ENCODE peak calls at places on chromosomes 3 and 15, in ten cellular contexts. M, B, A, Y, D, I, H, X, U and E are unnamed samples.

GRCh38 chr3:107705046-107705445 is 182.3 kb downstream of the BBX start:
- DNase-seq in M (no peak), B (no peak), A (no peak), Y (no peak), D (no peak), I (no peak), H (no peak), X (no peak), U (no peak), E (no peak)

GRCh38 chr3:53173107-53173506 is 12.1 kb downstream of the PRKCD start:
- DNase-seq in M (no peak), B (no peak), A (no peak), Y (no peak), D (no peak), I (peak), H (no peak), X (no peak), U (no peak), E (no peak)

GRCh38 chr15:75884041-75884440 is 19.6 kb upstream of the FBXO22 start:
- DNase-seq in M (no peak), B (no peak), A (no peak), Y (no peak), D (no peak), I (no peak), H (no peak), X (no peak), U (no peak), E (no peak)

GRCh38 chr3:140242818-140243276 is 307.9 kb downstream of the CLSTN2 start:
- DNase-seq in M (no peak), B (no peak), A (peak), Y (no peak), D (no peak), I (peak), H (no peak), X (no peak), U (no peak), E (no peak)

GRCh38 chr3:122975924-122976293 is 51.7 kb downstream of the SEMA5B start:
- DNase-seq in M (peak), B (no peak), A (no peak), Y (no peak), D (no peak), I (no peak), H (no peak), X (peak), U (no peak), E (no peak)

GRCh38 chr3:32238027-32238815 is at the start of gene CMTM8:
- DNase-seq in M (peak), B (peak), A (no peak), Y (no peak), D (peak), I (peak), H (peak), X (peak), U (peak), E (peak)

GRCh38 chr15:48802867-48803266 is 8.0 kb downstream of the CEP152 start:
- DNase-seq in M (no peak), B (no peak), A (peak), Y (no peak), D (no peak), I (no peak), H (no peak), X (no peak), U (no peak), E (no peak)

GRCh38 chr3:30342319-30343060 is 263.9 kb upstream of the TGFBR2 start:
- DNase-seq in M (peak), B (no peak), A (peak), Y (no peak), D (no peak), I (no peak), H (no peak), X (no peak), U (no peak), E (peak)

GRCh38 chr15:47908950-47909670 is 191.8 kb downstream of the SEMA6D start:
- DNase-seq in M (no peak), B (no peak), A (no peak), Y (no peak), D (no peak), I (no peak), H (no peak), X (no peak), U (no peak), E (no peak)

GRCh38 chr3:12116892-12117291 is 41.8 kb downstream of the TIMP4 start:
- DNase-seq in M (no peak), B (no peak), A (no peak), Y (no peak), D (no peak), I (no peak), H (no peak), X (no peak), U (no peak), E (no peak)

GRCh38 chr3:130992344-130992743 is 34.3 kb downstream of the ASTE1 start:
- DNase-seq in M (no peak), B (no peak), A (no peak), Y (no peak), D (no peak), I (no peak), H (no peak), X (no peak), U (no peak), E (no peak)

GRCh38 chr3:39264053-39264452 is 15.8 kb downstream of the CX3CR1 start:
- DNase-seq in M (no peak), B (no peak), A (no peak), Y (no peak), D (no peak), I (no peak), H (no peak), X (no peak), U (no peak), E (no peak)

GRCh38 chr15:68617777-68618176 is 39.0 kb downstream of the CORO2B start:
- DNase-seq in M (no peak), B (no peak), A (no peak), Y (no peak), D (no peak), I (no peak), H (no peak), X (no peak), U (no peak), E (no peak)

GRCh38 chr15:34338347-34338746 is 766 bp upstream of the SLC12A6 start:
- DNase-seq in M (no peak), B (no peak), A (no peak), Y (no peak), D (no peak), I (no peak), H (peak), X (no peak), U (no peak), E (no peak)

GRCh38 chr3:159821148-159821547 is 167.5 kb upstream of the IL12A start:
- DNase-seq in M (no peak), B (no peak), A (peak), Y (no peak), D (no peak), I (no peak), H (no peak), X (no peak), U (no peak), E (no peak)

GRCh38 chr3:101950510-101950909 is 101.2 kb downstream of the NFKBIZ start:
- DNase-seq in M (peak), B (no peak), A (peak), Y (no peak), D (no peak), I (no peak), H (no peak), X (no peak), U (no peak), E (no peak)

GRCh38 chr15:90259524-90259923 is 5.9 kb upstream of the NGRN start:
- DNase-seq in M (no peak), B (no peak), A (peak), Y (no peak), D (no peak), I (no peak), H (no peak), X (no peak), U (no peak), E (no peak)

GRCh38 chr3:100063929-100064461 is 50.3 kb downstream of the FILIP1L start:
- DNase-seq in M (no peak), B (no peak), A (no peak), Y (no peak), D (no peak), I (no peak), H (no peak), X (no peak), U (no peak), E (no peak)

GRCh38 chr3:141556034-141556433 is 69.2 kb downstream of the RASA2 start:
- DNase-seq in M (peak), B (no peak), A (peak), Y (no peak), D (no peak), I (no peak), H (no peak), X (no peak), U (no peak), E (no peak)

GRCh38 chr3:42012935-42013651 is 51.2 kb upstream of the ULK4 start:
- DNase-seq in M (peak), B (peak), A (no peak), Y (no peak), D (peak), I (peak), H (peak), X (peak), U (peak), E (peak)

GRCh38 chr3:133393691-133394474 is 6.0 kb upstream of the BFSP2 start:
- DNase-seq in M (no peak), B (no peak), A (no peak), Y (no peak), D (no peak), I (no peak), H (no peak), X (no peak), U (no peak), E (no peak)

GRCh38 chr3:29503969-29504368 is 223.1 kb downstream of the RBMS3 start:
- DNase-seq in M (no peak), B (no peak), A (no peak), Y (no peak), D (no peak), I (no peak), H (no peak), X (no peak), U (no peak), E (no peak)

GRCh38 chr15:65940618-65940909 is 71.3 kb downstream of the RAB11A start:
- DNase-seq in M (no peak), B (no peak), A (peak), Y (no peak), D (no peak), I (no peak), H (no peak), X (no peak), U (no peak), E (peak)

GRCh38 chr15:70512772-70513362 is 250.5 kb downstream of the UACA start:
- DNase-seq in M (peak), B (peak), A (peak), Y (peak), D (peak), I (no peak), H (peak), X (peak), U (no peak), E (peak)

GRCh38 chr15:91113036-91113435 is 13.0 kb downstream of the SV2B start:
- DNase-seq in M (no peak), B (no peak), A (no peak), Y (no peak), D (no peak), I (no peak), H (no peak), X (no peak), U (no peak), E (no peak)

GRCh38 chr3:112390783-112391641 is 58.1 kb downstream of the CD200 start:
- DNase-seq in M (no peak), B (no peak), A (peak), Y (peak), D (peak), I (no peak), H (peak), X (no peak), U (no peak), E (peak)

GRCh38 chr15:88048237-88048636 is 208.3 kb downstream of the NTRK3 start:
- DNase-seq in M (no peak), B (no peak), A (no peak), Y (no peak), D (no peak), I (no peak), H (no peak), X (no peak), U (no peak), E (no peak)

GRCh38 chr3:119427669-119428068 is 35.7 kb downstream of the TMEM39A start:
- DNase-seq in M (no peak), B (no peak), A (no peak), Y (no peak), D (no peak), I (no peak), H (no peak), X (no peak), U (no peak), E (no peak)

GRCh38 chr3:161104561-161105551 is at the start of gene B3GALNT1:
- DNase-seq in M (peak), B (peak), A (peak), Y (no peak), D (peak), I (peak), H (peak), X (no peak), U (no peak), E (peak)

GRCh38 chr3:113676252-113676651 is 20.2 kb downstream of the USF3 start:
- DNase-seq in M (no peak), B (no peak), A (no peak), Y (no peak), D (no peak), I (no peak), H (no peak), X (no peak), U (no peak), E (no peak)

GRCh38 chr3:113111308-113111707 is 100.0 kb upstream of the BOC start:
- DNase-seq in M (peak), B (no peak), A (peak), Y (no peak), D (no peak), I (no peak), H (peak), X (peak), U (no peak), E (peak)

GRCh38 chr3:127665586-127665985 is 7.2 kb upstream of the ABTB1 start:
- DNase-seq in M (no peak), B (no peak), A (no peak), Y (no peak), D (no peak), I (no peak), H (no peak), X (no peak), U (no peak), E (no peak)

GRCh38 chr15:72281713-72282112 is 9.4 kb upstream of the PARP6 start:
- DNase-seq in M (no peak), B (no peak), A (no peak), Y (no peak), D (no peak), I (no peak), H (no peak), X (no peak), U (no peak), E (no peak)

GRCh38 chr3:54356299-54357037 is 234.1 kb downstream of the CACNA2D3 start:
- DNase-seq in M (no peak), B (no peak), A (no peak), Y (no peak), D (no peak), I (no peak), H (no peak), X (no peak), U (no peak), E (no peak)

GRCh38 chr3:153173758-153174516 is 11.9 kb downstream of the RAP2B start:
- DNase-seq in M (no peak), B (no peak), A (peak), Y (no peak), D (no peak), I (no peak), H (peak), X (no peak), U (no peak), E (no peak)